ENCODE peak calls at places on chromosomes 12 and 14, in ten cellular contexts. One of them, this sample, is unnamed.

GRCh38 chr14:101441710-101442109 is 119.6 kb upstream of the DIO3 start:
- DNase-seq in CD4-positive, alpha-beta T cell: no peak
- DNase-seq in psoas muscle: no peak
- DNase-seq in cardiac muscle cell: no peak
- DNase-seq in endodermal cell: no peak
- DNase-seq in stomach: no peak
- DNase-seq in CD4-positive, CD25-positive, alpha-beta regulatory T cell: no peak
- DNase-seq in AG04450: no peak
- DNase-seq in transverse colon: no peak
- DNase-seq in caudate nucleus: no peak
- DNase-seq in this sample: no peak

GRCh38 chr14:99884834-99885648 is 91.8 kb downstream of the EML1 start:
- DNase-seq in psoas muscle: no peak
- DNase-seq in caudate nucleus: no peak
- DNase-seq in AG04450: peak; percentile 34
- DNase-seq in cardiac muscle cell: peak; percentile 71
- DNase-seq in stomach: no peak
- DNase-seq in transverse colon: no peak
- DNase-seq in CD4-positive, alpha-beta T cell: no peak
- DNase-seq in endodermal cell: no peak
- DNase-seq in CD4-positive, CD25-positive, alpha-beta regulatory T cell: no peak
- DNase-seq in this sample: no peak

GRCh38 chr14:61681413-61681812 is 13.9 kb upstream of the HIF1A start:
- DNase-seq in endodermal cell: no peak
- DNase-seq in CD4-positive, alpha-beta T cell: no peak
- DNase-seq in cardiac muscle cell: no peak
- DNase-seq in transverse colon: no peak
- DNase-seq in caudate nucleus: no peak
- DNase-seq in psoas muscle: no peak
- DNase-seq in stomach: no peak
- DNase-seq in AG04450: no peak
- DNase-seq in CD4-positive, CD25-positive, alpha-beta regulatory T cell: no peak
- DNase-seq in this sample: no peak

GRCh38 chr14:106187176-106187670 is 660.8 kb downstream of the TMEM121 start:
- DNase-seq in psoas muscle: no peak
- DNase-seq in CD4-positive, alpha-beta T cell: no peak
- DNase-seq in cardiac muscle cell: no peak
- DNase-seq in AG04450: no peak
- DNase-seq in endodermal cell: no peak
- DNase-seq in caudate nucleus: no peak
- DNase-seq in CD4-positive, CD25-positive, alpha-beta regulatory T cell: no peak
- DNase-seq in transverse colon: no peak
- DNase-seq in stomach: no peak
- DNase-seq in this sample: no peak

GRCh38 chr14:102917469-102918211 is 4.8 kb upstream of the AMN start:
- DNase-seq in CD4-positive, alpha-beta T cell: peak; percentile 54
- DNase-seq in transverse colon: peak; percentile 70
- DNase-seq in endodermal cell: peak; percentile 92
- DNase-seq in psoas muscle: peak; percentile 76
- DNase-seq in AG04450: no peak
- DNase-seq in CD4-positive, CD25-positive, alpha-beta regulatory T cell: peak; percentile 29
- DNase-seq in caudate nucleus: peak; percentile 21
- DNase-seq in cardiac muscle cell: peak; percentile 75
- DNase-seq in stomach: peak; percentile 62
- DNase-seq in this sample: no peak

GRCh38 chr14:65302571-65303184 is 109.9 kb upstream of the FUT8 start:
- DNase-seq in AG04450: no peak
- DNase-seq in stomach: peak; percentile 60
- DNase-seq in psoas muscle: no peak
- DNase-seq in cardiac muscle cell: no peak
- DNase-seq in endodermal cell: no peak
- DNase-seq in CD4-positive, alpha-beta T cell: no peak
- DNase-seq in caudate nucleus: no peak
- DNase-seq in CD4-positive, CD25-positive, alpha-beta regulatory T cell: no peak
- DNase-seq in transverse colon: peak; percentile 46
- DNase-seq in this sample: no peak

GRCh38 chr14:88379706-88380343 is 5.6 kb upstream of the SPATA7 start:
- DNase-seq in AG04450: no peak
- DNase-seq in caudate nucleus: no peak
- DNase-seq in endodermal cell: peak; percentile 53
- DNase-seq in stomach: no peak
- DNase-seq in CD4-positive, CD25-positive, alpha-beta regulatory T cell: no peak
- DNase-seq in cardiac muscle cell: no peak
- DNase-seq in psoas muscle: peak; percentile 39
- DNase-seq in transverse colon: no peak
- DNase-seq in CD4-positive, alpha-beta T cell: no peak
- DNase-seq in this sample: no peak

GRCh38 chr14:80003138-80003537 is 208.2 kb downstream of the DIO2 start:
- DNase-seq in psoas muscle: no peak
- DNase-seq in stomach: no peak
- DNase-seq in transverse colon: no peak
- DNase-seq in CD4-positive, CD25-positive, alpha-beta regulatory T cell: no peak
- DNase-seq in cardiac muscle cell: no peak
- DNase-seq in CD4-positive, alpha-beta T cell: no peak
- DNase-seq in caudate nucleus: no peak
- DNase-seq in endodermal cell: no peak
- DNase-seq in AG04450: peak; percentile 33
- DNase-seq in this sample: no peak

GRCh38 chr12:10194160-10194559 is 15.3 kb downstream of the TMEM52B start:
- DNase-seq in endodermal cell: no peak
- DNase-seq in stomach: no peak
- DNase-seq in cardiac muscle cell: no peak
- DNase-seq in CD4-positive, CD25-positive, alpha-beta regulatory T cell: no peak
- DNase-seq in psoas muscle: no peak
- DNase-seq in transverse colon: no peak
- DNase-seq in CD4-positive, alpha-beta T cell: no peak
- DNase-seq in AG04450: no peak
- DNase-seq in caudate nucleus: no peak
- DNase-seq in this sample: no peak

GRCh38 chr14:61749867-61750266 is 12.4 kb upstream of the SNAPC1 start:
- DNase-seq in caudate nucleus: no peak
- DNase-seq in endodermal cell: no peak
- DNase-seq in cardiac muscle cell: peak; percentile 60
- DNase-seq in AG04450: no peak
- DNase-seq in psoas muscle: no peak
- DNase-seq in stomach: no peak
- DNase-seq in transverse colon: peak; percentile 44
- DNase-seq in CD4-positive, alpha-beta T cell: no peak
- DNase-seq in CD4-positive, CD25-positive, alpha-beta regulatory T cell: no peak
- DNase-seq in this sample: no peak

GRCh38 chr12:80895240-80895639 is 42.5 kb downstream of the LIN7A start:
- DNase-seq in stomach: no peak
- DNase-seq in AG04450: no peak
- DNase-seq in caudate nucleus: no peak
- DNase-seq in psoas muscle: no peak
- DNase-seq in CD4-positive, alpha-beta T cell: no peak
- DNase-seq in cardiac muscle cell: no peak
- DNase-seq in endodermal cell: no peak
- DNase-seq in transverse colon: no peak
- DNase-seq in CD4-positive, CD25-positive, alpha-beta regulatory T cell: no peak
- DNase-seq in this sample: no peak

GRCh38 chr12:109860961-109861360 is 19.4 kb downstream of the GLTP start:
- DNase-seq in caudate nucleus: no peak
- DNase-seq in endodermal cell: no peak
- DNase-seq in stomach: no peak
- DNase-seq in CD4-positive, CD25-positive, alpha-beta regulatory T cell: no peak
- DNase-seq in cardiac muscle cell: no peak
- DNase-seq in AG04450: no peak
- DNase-seq in CD4-positive, alpha-beta T cell: no peak
- DNase-seq in psoas muscle: no peak
- DNase-seq in transverse colon: no peak
- DNase-seq in this sample: no peak

GRCh38 chr12:92021665-92022033 is 124.0 kb downstream of the BTG1 start:
- DNase-seq in stomach: no peak
- DNase-seq in CD4-positive, CD25-positive, alpha-beta regulatory T cell: no peak
- DNase-seq in psoas muscle: no peak
- DNase-seq in CD4-positive, alpha-beta T cell: no peak
- DNase-seq in transverse colon: no peak
- DNase-seq in endodermal cell: peak; percentile 85
- DNase-seq in cardiac muscle cell: no peak
- DNase-seq in AG04450: no peak
- DNase-seq in caudate nucleus: no peak
- DNase-seq in this sample: no peak

GRCh38 chr14:102020058-102020971 is 55.9 kb downstream of the DYNC1H1 start:
- DNase-seq in AG04450: peak; percentile 67
- DNase-seq in CD4-positive, CD25-positive, alpha-beta regulatory T cell: no peak
- DNase-seq in CD4-positive, alpha-beta T cell: peak; percentile 26
- DNase-seq in endodermal cell: no peak
- DNase-seq in transverse colon: no peak
- DNase-seq in psoas muscle: no peak
- DNase-seq in stomach: no peak
- DNase-seq in caudate nucleus: no peak
- DNase-seq in cardiac muscle cell: no peak
- DNase-seq in this sample: no peak

GRCh38 chr12:40565029-40565633 is 127.1 kb upstream of the CNTN1 start:
- DNase-seq in CD4-positive, alpha-beta T cell: no peak
- DNase-seq in AG04450: no peak
- DNase-seq in caudate nucleus: no peak
- DNase-seq in CD4-positive, CD25-positive, alpha-beta regulatory T cell: no peak
- DNase-seq in psoas muscle: no peak
- DNase-seq in cardiac muscle cell: no peak
- DNase-seq in endodermal cell: no peak
- DNase-seq in stomach: no peak
- DNase-seq in transverse colon: no peak
- DNase-seq in this sample: no peak

GRCh38 chr14:51622376-51622775 is 29.3 kb upstream of the FRMD6 start:
- DNase-seq in endodermal cell: no peak
- DNase-seq in AG04450: no peak
- DNase-seq in psoas muscle: no peak
- DNase-seq in CD4-positive, alpha-beta T cell: no peak
- DNase-seq in stomach: no peak
- DNase-seq in caudate nucleus: no peak
- DNase-seq in CD4-positive, CD25-positive, alpha-beta regulatory T cell: no peak
- DNase-seq in transverse colon: no peak
- DNase-seq in cardiac muscle cell: no peak
- DNase-seq in this sample: no peak

GRCh38 chr14:61643546-61643945 is 51.8 kb upstream of the HIF1A start:
- DNase-seq in stomach: no peak
- DNase-seq in AG04450: no peak
- DNase-seq in psoas muscle: no peak
- DNase-seq in cardiac muscle cell: no peak
- DNase-seq in transverse colon: no peak
- DNase-seq in CD4-positive, alpha-beta T cell: no peak
- DNase-seq in caudate nucleus: no peak
- DNase-seq in endodermal cell: no peak
- DNase-seq in CD4-positive, CD25-positive, alpha-beta regulatory T cell: no peak
- DNase-seq in this sample: no peak

GRCh38 chr14:95038521-95039250 is 118.6 kb downstream of the DICER1 start:
- DNase-seq in psoas muscle: no peak
- DNase-seq in CD4-positive, alpha-beta T cell: no peak
- DNase-seq in endodermal cell: no peak
- DNase-seq in cardiac muscle cell: no peak
- DNase-seq in CD4-positive, CD25-positive, alpha-beta regulatory T cell: no peak
- DNase-seq in caudate nucleus: no peak
- DNase-seq in stomach: no peak
- DNase-seq in transverse colon: no peak
- DNase-seq in AG04450: no peak
- DNase-seq in this sample: no peak

GRCh38 chr14:30822080-30822571 is 52.2 kb upstream of the COCH start:
- DNase-seq in AG04450: no peak
- DNase-seq in transverse colon: no peak
- DNase-seq in cardiac muscle cell: no peak
- DNase-seq in stomach: no peak
- DNase-seq in endodermal cell: no peak
- DNase-seq in caudate nucleus: no peak
- DNase-seq in psoas muscle: no peak
- DNase-seq in CD4-positive, alpha-beta T cell: no peak
- DNase-seq in CD4-positive, CD25-positive, alpha-beta regulatory T cell: no peak
- DNase-seq in this sample: no peak
- H3K27ac ChIP-seq in AG04450: no peak overlapping the region
- H3K27ac ChIP-seq in transverse colon: no peak overlapping the region
- H3K27ac ChIP-seq in cardiac muscle cell: no peak overlapping the region
- H3K27ac ChIP-seq in stomach: no peak overlapping the region
- H3K27ac ChIP-seq in endodermal cell: no peak overlapping the region
- H3K27ac ChIP-seq in caudate nucleus: no peak overlapping the region
- H3K27ac ChIP-seq in psoas muscle: no peak overlapping the region
- H3K27ac ChIP-seq in CD4-positive, alpha-beta T cell: no peak overlapping the region
- H3K27ac ChIP-seq in CD4-positive, CD25-positive, alpha-beta regulatory T cell: no peak overlapping the region
- H3K27ac ChIP-seq in this sample: no peak overlapping the region

DNA sequence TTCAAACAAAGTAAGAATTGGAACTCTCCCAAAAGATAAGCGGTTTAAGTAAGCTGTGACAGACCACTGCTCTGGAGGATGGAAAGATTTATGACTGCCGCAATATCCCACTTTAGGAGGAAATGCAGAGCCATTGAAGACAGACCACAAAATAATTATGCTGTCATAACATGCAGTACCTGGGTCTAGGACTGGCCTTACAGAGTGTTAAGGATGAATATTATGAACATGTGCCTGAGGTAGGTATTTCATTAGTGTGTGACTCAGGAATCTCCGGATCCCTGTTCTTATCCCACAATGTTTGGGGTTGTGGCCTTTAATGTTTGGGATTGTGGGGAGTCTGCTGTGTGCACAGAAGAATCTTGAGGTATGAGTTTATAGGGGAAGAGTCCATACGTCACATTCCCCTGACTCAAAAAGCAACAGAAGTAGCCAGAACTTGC is 114.9 kb downstream of the SAMD4A start:
- DNase-seq in cardiac muscle cell: no peak
- DNase-seq in transverse colon: no peak
- DNase-seq in CD4-positive, alpha-beta T cell: no peak
- DNase-seq in caudate nucleus: no peak
- DNase-seq in psoas muscle: no peak
- DNase-seq in endodermal cell: no peak
- DNase-seq in stomach: no peak
- DNase-seq in AG04450: peak; percentile 64
- DNase-seq in CD4-positive, CD25-positive, alpha-beta regulatory T cell: no peak
- DNase-seq in this sample: no peak
- H3K27ac ChIP-seq in cardiac muscle cell: peak overlapping the region; percentile 74
- H3K27ac ChIP-seq in transverse colon: no peak overlapping the region
- H3K27ac ChIP-seq in CD4-positive, alpha-beta T cell: no peak overlapping the region
- H3K27ac ChIP-seq in caudate nucleus: no peak overlapping the region
- H3K27ac ChIP-seq in psoas muscle: peak overlapping the region; percentile 48
- H3K27ac ChIP-seq in endodermal cell: no peak overlapping the region
- H3K27ac ChIP-seq in stomach: no peak overlapping the region
- H3K27ac ChIP-seq in AG04450: peak overlapping the region; percentile 76
- H3K27ac ChIP-seq in CD4-positive, CD25-positive, alpha-beta regulatory T cell: no peak overlapping the region
- H3K27ac ChIP-seq in this sample: peak overlapping the region; percentile 7

GRCh38 chr12:94585624-94586023 is 64.7 kb downstream of the TMCC3 start:
- DNase-seq in cardiac muscle cell: no peak
- DNase-seq in stomach: no peak
- DNase-seq in AG04450: no peak
- DNase-seq in psoas muscle: no peak
- DNase-seq in caudate nucleus: no peak
- DNase-seq in CD4-positive, alpha-beta T cell: no peak
- DNase-seq in CD4-positive, CD25-positive, alpha-beta regulatory T cell: no peak
- DNase-seq in endodermal cell: no peak
- DNase-seq in transverse colon: peak; percentile 74
- DNase-seq in this sample: no peak
- H3K27ac ChIP-seq in cardiac muscle cell: no peak overlapping the region
- H3K27ac ChIP-seq in stomach: no peak overlapping the region
- H3K27ac ChIP-seq in AG04450: no peak overlapping the region
- H3K27ac ChIP-seq in psoas muscle: no peak overlapping the region
- H3K27ac ChIP-seq in caudate nucleus: no peak overlapping the region
- H3K27ac ChIP-seq in CD4-positive, alpha-beta T cell: no peak overlapping the region
- H3K27ac ChIP-seq in CD4-positive, CD25-positive, alpha-beta regulatory T cell: no peak overlapping the region
- H3K27ac ChIP-seq in endodermal cell: no peak overlapping the region
- H3K27ac ChIP-seq in transverse colon: peak overlapping the region; percentile 80
- H3K27ac ChIP-seq in this sample: no peak overlapping the region

DNA sequence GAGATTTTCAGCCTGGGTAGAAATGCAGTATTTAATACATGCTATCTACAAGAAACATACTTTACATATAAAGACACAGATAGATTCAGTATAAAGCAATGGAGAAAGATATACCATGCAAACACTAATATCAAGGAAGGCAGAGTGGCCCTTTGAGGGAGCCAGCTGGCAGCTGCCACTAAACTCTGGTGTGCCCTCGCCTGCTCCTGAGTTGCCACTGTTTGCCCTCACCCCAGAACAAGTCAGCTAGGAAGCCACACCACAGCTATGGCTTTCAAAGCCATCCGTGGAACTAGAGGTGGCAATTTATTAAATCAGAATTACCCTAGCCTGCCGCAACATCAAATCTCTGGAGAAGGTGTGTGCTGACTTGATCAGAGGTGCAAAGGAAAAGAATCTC is 18.3 kb downstream of the PXN start:
- DNase-seq in stomach: peak; percentile 51
- DNase-seq in cardiac muscle cell: no peak
- DNase-seq in CD4-positive, CD25-positive, alpha-beta regulatory T cell: no peak
- DNase-seq in CD4-positive, alpha-beta T cell: no peak
- DNase-seq in caudate nucleus: no peak
- DNase-seq in AG04450: no peak
- DNase-seq in transverse colon: no peak
- DNase-seq in endodermal cell: peak; percentile 43
- DNase-seq in psoas muscle: peak; percentile 53
- DNase-seq in this sample: no peak
- H3K27ac ChIP-seq in stomach: peak overlapping the region; percentile 46
- H3K27ac ChIP-seq in cardiac muscle cell: peak overlapping the region; percentile 40
- H3K27ac ChIP-seq in CD4-positive, CD25-positive, alpha-beta regulatory T cell: no peak overlapping the region
- H3K27ac ChIP-seq in CD4-positive, alpha-beta T cell: no peak overlapping the region
- H3K27ac ChIP-seq in caudate nucleus: no peak overlapping the region
- H3K27ac ChIP-seq in AG04450: peak overlapping the region; percentile 34
- H3K27ac ChIP-seq in transverse colon: peak overlapping the region; percentile 48
- H3K27ac ChIP-seq in endodermal cell: no peak overlapping the region
- H3K27ac ChIP-seq in psoas muscle: peak overlapping the region; percentile 75
- H3K27ac ChIP-seq in this sample: peak overlapping the region; percentile 74